ENCODE peak calls at places on chromosomes 11 and 22, in nine cellular contexts. D is H7, R is right atrium auricular region, N is hypothalamus, C is Panc1, W is IMR-90, U is tibial artery, B is nucleus accumbens, A is COR-L47. L is an unnamed sample.

GRCh38 chr11:73995247-73995646 is 12.6 kb upstream of the UCP2 start:
- DNase-seq in C (no peak), N (no peak), B (no peak), R (no peak), A (no peak), D (no peak), W (peak), U (no peak), L (no peak)

GRCh38 chr11:104028476-104028875 is 8.0 kb upstream of the DDI1 start:
- DNase-seq in A (no peak), D (no peak), R (no peak), B (no peak), U (no peak), C (no peak), N (no peak), W (peak), L (no peak)

GRCh38 chr11:58934945-58935513 is 4.3 kb upstream of the GLYATL1 start:
- DNase-seq in U (no peak), N (no peak), B (no peak), C (no peak), R (no peak), A (no peak), D (no peak), W (no peak), L (peak)

GRCh38 chr11:204587-205109 is 2.6 kb downstream of the BET1L start:
- DNase-seq in D (no peak), N (no peak), A (no peak), C (no peak), U (no peak), W (no peak), B (no peak), R (peak), L (peak)

GRCh38 chr11:128757886-128758612 is 64.2 kb downstream of the FLI1 start:
- DNase-seq in D (no peak), U (no peak), R (no peak), B (no peak), A (no peak), W (no peak), C (no peak), N (no peak), L (no peak)

GRCh38 chr11:130464289-130464812 is 15.9 kb downstream of the ADAMTS15 start:
- DNase-seq in N (no peak), A (no peak), B (no peak), R (no peak), W (peak), D (no peak), U (no peak), C (no peak), L (no peak)

GRCh38 chr11:35709386-35709785 is 46.8 kb downstream of the TRIM44 start:
- DNase-seq in C (no peak), A (no peak), R (no peak), N (no peak), W (no peak), U (no peak), D (no peak), B (no peak), L (no peak)

GRCh38 chr11:10952872-10953271 is 95.0 kb upstream of the ZBED5 start:
- DNase-seq in A (no peak), R (no peak), D (no peak), N (no peak), C (no peak), W (no peak), B (no peak), U (no peak), L (no peak)

GRCh38 chr11:77179681-77180080 is 51.6 kb downstream of the MYO7A start:
- DNase-seq in W (no peak), B (no peak), N (no peak), D (no peak), A (no peak), U (no peak), R (no peak), C (no peak), L (no peak)

GRCh38 chr22:41048791-41049717 is 43.3 kb upstream of the EP300 start:
- DNase-seq in D (peak), W (peak), C (no peak), A (no peak), R (peak), U (peak), B (peak), N (peak), L (peak)

GRCh38 chr22:19942886-19943664 is 1.5 kb upstream of the TXNRD2 start:
- DNase-seq in N (no peak), B (no peak), W (peak), A (no peak), U (no peak), C (no peak), R (no peak), D (peak), L (no peak)

GRCh38 chr22:36194971-36195370 is 6.6 kb downstream of the APOL4 start:
- DNase-seq in W (peak), R (peak), B (peak), N (no peak), U (peak), D (peak), A (peak), C (peak), L (no peak)

GRCh38 chr22:42299586-42300285 is 29.3 kb upstream of the TCF20 start:
- DNase-seq in R (no peak), B (peak), W (no peak), A (no peak), D (peak), U (peak), C (no peak), N (no peak), L (peak)

GRCh38 chr22:35998748-35999147 is 29.9 kb downstream of the RBFOX2 start:
- DNase-seq in W (no peak), R (no peak), A (no peak), C (no peak), D (no peak), N (no peak), U (no peak), B (no peak), L (no peak)

GRCh38 chr22:42500164-42500835 is 19.3 kb downstream of the RRP7A start:
- DNase-seq in N (peak), A (no peak), R (peak), B (peak), C (no peak), D (peak), W (peak), U (peak), L (peak)

GRCh38 chr11:58927393-58928081 is 11.8 kb upstream of the GLYATL1 start:
- DNase-seq in R (no peak), N (no peak), B (no peak), D (peak), A (peak), W (peak), C (no peak), U (no peak), L (no peak)

GRCh38 chr11:125955856-125956255 is 10.0 kb downstream of the VSIG10L2 start:
- DNase-seq in R (no peak), B (no peak), C (no peak), A (no peak), U (no peak), W (no peak), N (no peak), D (no peak), L (no peak)

GRCh38 chr11:8098361-8098760 is 17.4 kb downstream of the TUB start:
- DNase-seq in W (peak), A (no peak), N (no peak), B (no peak), R (peak), U (no peak), C (no peak), D (no peak), L (no peak)

GRCh38 chr11:45252134-45252856 is 33.8 kb downstream of the SYT13 start:
- DNase-seq in A (peak), U (no peak), W (peak), C (no peak), R (no peak), D (peak), N (no peak), B (no peak), L (no peak)

GRCh38 chr11:112451250-112451649 is 190.6 kb upstream of the PLET1 start:
- DNase-seq in U (no peak), N (no peak), W (no peak), R (no peak), D (no peak), A (no peak), B (no peak), C (no peak), L (no peak)

GRCh38 chr11:115411114-115411513 is 93.1 kb downstream of the CADM1 start:
- DNase-seq in D (no peak), U (no peak), W (no peak), N (no peak), B (no peak), A (no peak), C (no peak), R (no peak), L (no peak)

GRCh38 chr11:7688238-7688826 is 15.0 kb upstream of the CYB5R2 start:
- DNase-seq in R (no peak), B (peak), W (peak), A (no peak), N (no peak), U (no peak), D (peak), C (no peak), L (no peak)

GRCh38 chr11:63243533-63243932 is at the start of gene SLC22A25:
- DNase-seq in D (no peak), B (no peak), C (no peak), R (no peak), N (no peak), W (no peak), U (no peak), A (no peak), L (no peak)

GRCh38 chr11:48087974-48088681 is 107.8 kb downstream of the PTPRJ start:
- DNase-seq in C (no peak), D (no peak), W (no peak), N (no peak), B (no peak), R (no peak), U (peak), A (peak), L (no peak)

GRCh38 chr11:87352759-87353707 is 315.3 kb downstream of the TMEM135 start:
- DNase-seq in D (peak), N (peak), U (peak), C (peak), W (peak), R (peak), B (peak), A (peak), L (peak)

GRCh38 chr11:125303186-125303585 is 138.6 kb downstream of the PKNOX2 start:
- DNase-seq in B (no peak), W (no peak), U (no peak), N (no peak), R (no peak), D (no peak), A (no peak), C (no peak), L (no peak)

GRCh38 chr22:44583854-44584253 is 85.8 kb upstream of the RTL6 start:
- DNase-seq in C (no peak), B (no peak), D (peak), U (no peak), R (no peak), N (no peak), W (no peak), A (no peak), L (peak)

GRCh38 chr22:17087176-17088131 is 2.7 kb downstream of the IL17RA start:
- DNase-seq in N (no peak), U (no peak), C (no peak), A (no peak), D (no peak), B (no peak), R (no peak), W (peak), L (no peak)

GRCh38 chr11:22808559-22809197 is 20.9 kb downstream of the SVIP start:
- DNase-seq in A (no peak), N (no peak), U (no peak), C (no peak), B (no peak), W (no peak), R (no peak), D (no peak), L (no peak)

GRCh38 chr22:48943567-48944432 is 883.9 kb downstream of the BRD1 start:
- DNase-seq in W (no peak), A (peak), B (peak), D (peak), R (peak), U (peak), C (no peak), N (no peak), L (peak)

GRCh38 chr22:34897126-34897525 is 168.8 kb upstream of the ISX start:
- DNase-seq in A (no peak), D (no peak), B (no peak), R (no peak), U (no peak), N (no peak), C (no peak), W (no peak), L (no peak)

GRCh38 chr11:103987631-103988594 is 48.5 kb upstream of the DDI1 start:
- DNase-seq in A (peak), N (no peak), U (no peak), W (peak), C (no peak), D (peak), R (no peak), B (no peak), L (no peak)

GRCh38 chr11:93038521-93038920 is 69.1 kb downstream of the MTNR1B start:
- DNase-seq in D (no peak), N (no peak), R (no peak), U (no peak), B (no peak), A (no peak), C (no peak), W (peak), L (no peak)

GRCh38 chr22:40213478-40213877 is 35.8 kb downstream of the TNRC6B start:
- DNase-seq in U (no peak), N (no peak), C (no peak), A (peak), R (no peak), W (no peak), B (no peak), D (no peak), L (no peak)

L was measured in cardiac septum.